ENCODE peak calls at places on chromosomes 6 and 20, in four cellular contexts. U, Y, Z and S are unnamed samples.

GRCh38 chr6:127971945-127972391 is 71.1 kb upstream of the THEMIS start:
- DNase-seq in U (no peak), Y (no peak), Z (no peak), S (no peak)

GRCh38 chr6:35490821-35491557 is 5.9 kb downstream of the TEAD3 start:
- DNase-seq in U (no peak), Y (no peak), Z (no peak), S (no peak)

GRCh38 chr6:6315660-6316059 is 4.8 kb downstream of the F13A1 start:
- DNase-seq in U (no peak), Y (peak), Z (peak), S (peak)

GRCh38 chr20:62542862-62543261 is 67.1 kb upstream of the GATA5 start:
- DNase-seq in U (no peak), Y (no peak), Z (no peak), S (no peak)

GRCh38 chr6:43951063-43951755 is 176.0 kb downstream of the MRPL14 start:
- DNase-seq in U (no peak), Y (no peak), Z (peak), S (peak)

GRCh38 chr20:59836768-59837167 is 96.7 kb downstream of the SYCP2 start:
- DNase-seq in U (no peak), Y (no peak), Z (no peak), S (no peak)

GRCh38 chr6:166251196-166251595 is 57.0 kb downstream of the PRR18 start:
- DNase-seq in U (no peak), Y (no peak), Z (no peak), S (no peak)

GRCh38 chr6:13248053-13248452 is 80.3 kb downstream of the TBC1D7 start:
- DNase-seq in U (no peak), Y (no peak), Z (no peak), S (peak)

DNA sequence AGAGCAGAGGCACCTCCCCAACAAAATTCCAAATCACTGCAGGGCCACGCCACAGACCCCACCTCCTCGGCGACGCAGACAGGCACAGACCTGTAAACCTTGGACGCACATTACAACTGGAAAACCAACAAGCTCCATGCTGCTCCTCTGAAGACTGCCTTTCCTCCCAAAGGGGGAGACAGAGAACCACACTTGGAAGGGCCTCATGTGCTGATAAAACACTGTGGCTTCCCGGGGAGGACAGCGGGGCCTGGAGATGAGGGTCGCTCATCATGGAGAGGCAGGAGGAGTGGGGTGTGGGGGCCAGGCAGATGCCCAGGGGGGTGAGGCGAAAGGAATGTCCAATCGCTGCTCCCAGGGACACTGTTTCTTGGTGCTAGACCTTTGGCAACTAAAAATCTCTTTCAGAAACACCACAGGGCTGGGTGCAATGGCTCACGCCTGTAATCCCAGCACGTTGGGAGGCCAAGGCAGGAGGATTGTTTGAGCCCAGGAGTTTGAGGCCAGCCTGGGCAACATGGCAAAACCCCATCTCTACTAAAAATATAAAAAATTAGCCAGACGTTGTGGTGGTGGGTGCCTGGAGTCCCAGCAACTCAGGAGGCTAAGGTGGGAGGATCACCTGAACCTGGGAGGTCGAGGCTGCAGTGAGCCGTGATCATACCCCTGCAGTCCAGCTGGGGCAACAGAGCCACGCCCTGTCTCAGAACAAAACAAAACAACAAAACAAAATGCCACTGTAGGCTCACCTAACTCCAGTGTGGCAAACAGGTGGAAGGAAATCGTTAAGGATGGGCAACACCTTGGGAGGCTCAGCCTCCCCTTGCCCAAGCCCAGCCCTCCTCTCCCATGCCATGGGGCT is 53.8 kb downstream of the ABHD12 start:
- DNase-seq in U (no peak), Y (no peak), Z (no peak), S (no peak)
- TF ChIP-seq CTCF in U (no peak), Y (no peak), Z (peak), S (peak)

DNA sequence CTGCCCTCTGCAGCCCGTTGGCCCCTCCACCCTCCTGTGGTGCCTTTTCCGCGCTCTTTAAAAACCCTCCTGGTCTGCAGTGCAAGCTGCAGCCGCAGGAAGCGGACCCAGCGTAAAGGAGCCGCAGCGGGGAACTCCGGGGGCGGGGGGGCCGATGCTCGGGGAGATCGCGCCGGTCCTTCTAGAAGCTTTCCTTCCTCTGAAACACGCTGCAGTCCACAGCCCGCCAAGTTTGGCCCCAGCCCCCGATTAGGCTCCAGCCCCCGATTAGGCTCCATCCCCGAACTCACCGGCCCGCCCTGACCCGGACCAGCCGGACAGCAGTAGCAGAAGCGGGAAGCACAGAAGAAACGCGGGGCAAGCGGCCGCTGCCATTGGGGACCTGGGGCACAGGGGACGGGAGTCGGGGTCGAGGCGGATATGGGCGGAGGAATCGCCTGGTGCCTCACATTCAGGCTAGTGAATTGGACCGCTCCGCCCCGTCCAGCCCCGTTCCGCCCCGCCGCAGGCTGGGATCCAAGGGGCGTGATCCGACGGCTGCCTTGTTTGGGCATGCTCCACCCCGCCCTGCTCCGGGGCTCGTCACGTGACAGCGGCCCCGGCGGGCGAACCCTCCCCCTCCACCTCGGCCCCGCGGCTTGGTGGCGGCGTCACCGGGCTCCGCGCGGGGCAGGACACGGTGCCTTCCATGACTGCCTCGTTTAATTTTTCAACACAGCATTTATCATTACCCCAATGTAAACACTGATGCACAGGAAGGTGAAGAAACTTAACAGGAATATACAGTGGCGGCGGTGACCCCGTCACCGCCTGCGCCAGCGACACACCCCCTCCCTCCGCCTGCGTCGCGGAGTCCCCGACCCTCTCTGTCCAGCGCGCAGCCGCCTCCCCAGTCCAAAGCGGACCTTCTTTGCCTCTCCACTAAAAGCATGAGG is 20.3 kb downstream of the RAET1L start:
- DNase-seq in U (peak), Y (peak), Z (peak), S (peak)
- TF ChIP-seq CTCF in U (no peak), Y (no peak), Z (no peak), S (peak)

GRCh38 chr20:61121661-61122060 is 130.4 kb upstream of the CDH4 start:
- DNase-seq in U (no peak), Y (no peak), Z (no peak), S (no peak)

GRCh38 chr20:61123286-61123685 is 128.8 kb upstream of the CDH4 start:
- DNase-seq in U (no peak), Y (no peak), Z (no peak), S (no peak)

GRCh38 chr20:61118429-61119224 is 133.4 kb upstream of the CDH4 start:
- DNase-seq in U (no peak), Y (no peak), Z (no peak), S (no peak)

GRCh38 chr20:61119263-61119662 is 132.8 kb upstream of the CDH4 start:
- DNase-seq in U (no peak), Y (no peak), Z (no peak), S (no peak)

DNA sequence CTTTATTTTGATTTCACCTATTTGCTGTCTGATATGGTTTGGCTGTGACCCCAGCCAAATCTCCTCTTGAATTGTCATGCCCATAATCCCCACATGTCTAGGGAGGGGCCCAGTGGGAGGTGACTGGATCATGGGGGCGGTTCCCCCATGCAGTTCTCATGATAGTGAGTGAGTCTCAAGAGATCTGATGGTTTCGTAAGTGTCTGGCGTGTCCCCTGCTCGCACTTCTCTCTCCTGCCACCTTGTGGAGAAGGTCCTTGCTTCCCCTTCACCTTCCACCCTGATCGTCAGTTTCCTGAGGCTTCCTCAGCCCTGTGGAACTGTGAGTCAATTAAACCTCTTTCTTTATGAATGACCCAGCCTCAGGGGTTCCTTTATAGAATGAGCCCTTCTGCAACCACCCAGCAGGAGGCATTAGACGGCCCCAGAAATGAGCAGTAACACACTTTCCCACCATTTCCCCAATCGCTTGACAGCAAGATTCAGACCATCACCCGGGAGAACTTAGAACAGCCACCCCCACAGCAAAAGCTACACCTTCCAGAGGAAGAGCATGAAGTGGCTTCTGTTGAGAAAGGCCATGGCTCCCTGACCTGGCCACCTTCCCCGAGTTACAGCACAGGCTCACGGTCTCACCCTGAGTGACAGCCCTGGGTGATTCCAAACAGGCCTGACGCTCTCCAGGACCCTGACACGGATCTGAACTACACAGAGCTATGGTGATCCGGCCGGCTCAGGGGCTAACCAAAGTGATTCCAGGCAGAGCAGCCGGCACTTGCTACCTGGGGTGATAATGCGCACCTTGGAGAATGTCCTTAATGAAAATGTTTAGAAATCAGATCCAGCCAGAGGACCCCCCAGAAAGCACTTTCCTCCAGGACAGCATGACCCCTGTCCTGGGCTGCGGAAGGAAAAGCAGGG is 131.2 kb upstream of the CDH4 start:
- DNase-seq in U (no peak), Y (no peak), Z (peak), S (peak)
- TF ChIP-seq CTCF in U (peak), Y (no peak), Z (peak), S (peak)

GRCh38 chr6:1190361-1190760 is 121.5 kb upstream of the FOXQ1 start:
- DNase-seq in U (no peak), Y (no peak), Z (no peak), S (no peak)

GRCh38 chr6:1187293-1188131 is 124.4 kb upstream of the FOXQ1 start:
- DNase-seq in U (no peak), Y (no peak), Z (no peak), S (no peak)

GRCh38 chr6:1191141-1191630 is 120.7 kb upstream of the FOXQ1 start:
- DNase-seq in U (no peak), Y (no peak), Z (no peak), S (no peak)

GRCh38 chr6:1184318-1184717 is 127.6 kb upstream of the FOXQ1 start:
- DNase-seq in U (no peak), Y (no peak), Z (no peak), S (no peak)

GRCh38 chr6:1188199-1188598 is 123.7 kb upstream of the FOXQ1 start:
- DNase-seq in U (no peak), Y (no peak), Z (no peak), S (no peak)
- TF ChIP-seq CTCF in U (no peak), Y (no peak), Z (no peak), S (no peak)

GRCh38 chr6:4354181-4354580 is 218.8 kb upstream of the ECI2 start:
- DNase-seq in U (no peak), Y (no peak), Z (no peak), S (no peak)
- TF ChIP-seq CTCF in U (no peak), Y (no peak), Z (no peak), S (no peak)

GRCh38 chr6:144649085-144649484 is 363.9 kb downstream of the UTRN start:
- DNase-seq in U (no peak), Y (no peak), Z (no peak), S (no peak)

GRCh38 chr6:144647406-144647964 is 362.4 kb downstream of the UTRN start:
- DNase-seq in U (no peak), Y (no peak), Z (no peak), S (no peak)

GRCh38 chr6:144651219-144651618 is 366.1 kb downstream of the UTRN start:
- DNase-seq in U (no peak), Y (no peak), Z (no peak), S (no peak)

GRCh38 chr6:144646066-144646800 is 361.1 kb downstream of the UTRN start:
- DNase-seq in U (no peak), Y (no peak), Z (no peak), S (no peak)

DNA sequence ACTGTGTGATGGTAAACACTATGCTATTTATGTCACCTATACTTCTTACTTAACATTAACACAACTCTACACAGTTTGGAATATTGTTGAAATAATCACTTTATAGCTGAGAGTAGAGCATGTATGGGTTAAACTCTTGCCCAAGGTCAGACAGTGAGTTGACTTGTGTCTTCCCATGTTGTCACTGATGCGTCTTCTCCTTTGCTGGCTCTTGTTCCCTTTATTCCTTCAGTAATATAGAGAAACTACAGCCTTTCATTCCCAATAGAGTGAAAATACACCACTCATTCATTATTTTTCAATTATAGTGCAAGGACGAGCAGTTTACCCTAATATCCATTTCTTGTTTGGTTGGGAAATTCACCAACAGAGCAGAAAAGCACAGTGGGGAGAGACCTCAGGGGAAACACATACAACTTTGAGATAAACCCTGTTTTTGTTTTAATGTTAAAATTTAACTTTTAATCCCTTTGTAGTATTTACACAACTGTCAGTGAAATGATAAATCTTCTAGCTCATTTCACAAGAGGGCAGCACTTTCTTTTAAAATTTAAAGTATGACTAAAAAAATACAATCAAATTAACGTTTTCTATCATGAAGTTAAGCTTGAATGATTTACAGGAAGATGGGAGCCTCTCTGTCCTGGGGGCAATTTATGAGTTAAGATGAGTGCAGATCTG is 363.0 kb downstream of the UTRN start:
- DNase-seq in U (no peak), Y (no peak), Z (peak), S (no peak)
- TF ChIP-seq CTCF in U (no peak), Y (peak), Z (peak), S (no peak)